ENCODE peak calls at places on chromosomes 11 and 22, in seven cellular contexts. One of them, this sample, is unnamed.

GRCh38 chr11:32529994-32530588 is 53.5 kb upstream of the EIF3M start:
- DNase-seq in ureter: no peak
- DNase-seq in PC-3: no peak
- DNase-seq in activated T-helper 1 cell treated with Interleukin-2 at 50 U/mL for 16 hours: no peak
- DNase-seq in Right ventricle myocardium superior: no peak
- DNase-seq in tibial nerve: no peak
- DNase-seq in activated naive CD4-positive, alpha-beta T cell treated with anti-CD3 and anti-CD28 coated beads for 36 hours: no peak
- DNase-seq in this sample: no peak

GRCh38 chr11:125166347-125166841 is 1.8 kb downstream of the PKNOX2 start:
- DNase-seq in activated T-helper 1 cell treated with Interleukin-2 at 50 U/mL for 16 hours: no peak
- DNase-seq in activated naive CD4-positive, alpha-beta T cell treated with anti-CD3 and anti-CD28 coated beads for 36 hours: no peak
- DNase-seq in ureter: no peak
- DNase-seq in tibial nerve: no peak
- DNase-seq in PC-3: no peak
- DNase-seq in Right ventricle myocardium superior: peak; percentile 47
- DNase-seq in this sample: no peak

GRCh38 chr11:128193633-128194032 is 393.7 kb downstream of the ETS1 start:
- DNase-seq in Right ventricle myocardium superior: no peak
- DNase-seq in activated T-helper 1 cell treated with Interleukin-2 at 50 U/mL for 16 hours: no peak
- DNase-seq in tibial nerve: no peak
- DNase-seq in activated naive CD4-positive, alpha-beta T cell treated with anti-CD3 and anti-CD28 coated beads for 36 hours: peak; percentile 32
- DNase-seq in PC-3: no peak
- DNase-seq in ureter: no peak
- DNase-seq in this sample: no peak

GRCh38 chr11:114832532-114833125 is 154.3 kb downstream of the NXPE2 start:
- DNase-seq in ureter: no peak
- DNase-seq in PC-3: no peak
- DNase-seq in Right ventricle myocardium superior: no peak
- DNase-seq in activated naive CD4-positive, alpha-beta T cell treated with anti-CD3 and anti-CD28 coated beads for 36 hours: no peak
- DNase-seq in tibial nerve: no peak
- DNase-seq in activated T-helper 1 cell treated with Interleukin-2 at 50 U/mL for 16 hours: no peak
- DNase-seq in this sample: no peak

GRCh38 chr11:64762916-64763803 is 3.4 kb upstream of the PYGM start:
- DNase-seq in activated T-helper 1 cell treated with Interleukin-2 at 50 U/mL for 16 hours: no peak
- DNase-seq in activated naive CD4-positive, alpha-beta T cell treated with anti-CD3 and anti-CD28 coated beads for 36 hours: peak; percentile 60
- DNase-seq in Right ventricle myocardium superior: peak; percentile 52
- DNase-seq in tibial nerve: no peak
- DNase-seq in PC-3: no peak
- DNase-seq in ureter: no peak
- DNase-seq in this sample: no peak

GRCh38 chr22:45995405-45996101 is 18.6 kb upstream of the WNT7B start:
- DNase-seq in activated T-helper 1 cell treated with Interleukin-2 at 50 U/mL for 16 hours: no peak
- DNase-seq in PC-3: no peak
- DNase-seq in ureter: no peak
- DNase-seq in activated naive CD4-positive, alpha-beta T cell treated with anti-CD3 and anti-CD28 coated beads for 36 hours: no peak
- DNase-seq in Right ventricle myocardium superior: no peak
- DNase-seq in tibial nerve: no peak
- DNase-seq in this sample: no peak

GRCh38 chr11:131864205-131864604 is 493.8 kb downstream of the NTM start:
- DNase-seq in activated T-helper 1 cell treated with Interleukin-2 at 50 U/mL for 16 hours: no peak
- DNase-seq in Right ventricle myocardium superior: no peak
- DNase-seq in PC-3: no peak
- DNase-seq in ureter: no peak
- DNase-seq in activated naive CD4-positive, alpha-beta T cell treated with anti-CD3 and anti-CD28 coated beads for 36 hours: no peak
- DNase-seq in tibial nerve: no peak
- DNase-seq in this sample: no peak

GRCh38 chr22:28864878-28865596 is 18.3 kb upstream of the ZNRF3 start:
- DNase-seq in activated naive CD4-positive, alpha-beta T cell treated with anti-CD3 and anti-CD28 coated beads for 36 hours: no peak
- DNase-seq in ureter: no peak
- DNase-seq in Right ventricle myocardium superior: no peak
- DNase-seq in PC-3: no peak
- DNase-seq in tibial nerve: no peak
- DNase-seq in activated T-helper 1 cell treated with Interleukin-2 at 50 U/mL for 16 hours: no peak
- DNase-seq in this sample: no peak

GRCh38 chr22:35452351-35452781 is 52.4 kb downstream of the MCM5 start:
- DNase-seq in Right ventricle myocardium superior: no peak
- DNase-seq in activated T-helper 1 cell treated with Interleukin-2 at 50 U/mL for 16 hours: no peak
- DNase-seq in PC-3: no peak
- DNase-seq in ureter: peak; percentile 71
- DNase-seq in activated naive CD4-positive, alpha-beta T cell treated with anti-CD3 and anti-CD28 coated beads for 36 hours: no peak
- DNase-seq in tibial nerve: no peak
- DNase-seq in this sample: no peak